ENCODE peak calls at places on chromosomes 1 and 21, in ten cellular contexts. S, Q, A, W, K, E, F, Y, D and P are unnamed samples. For H3K9me3, the result is how much of the 10 kb centered on the place peaks cover.

GRCh38 chr21:42360317-42360716 is 6.0 kb downstream of the TFF1 start:
- DNase-seq in S (no peak), Q (no peak), A (no peak), W (no peak), K (peak), E (no peak), F (no peak), Y (no peak), D (peak), P (no peak)

GRCh38 chr1:63775418-63776127 is 1.8 kb downstream of the ROR1 start:
- DNase-seq in S (no peak), Q (peak), A (peak), W (no peak), K (peak), E (no peak), F (no peak), Y (no peak), D (no peak), P (no peak)

GRCh38 chr1:204409111-204409510 is 2.5 kb downstream of the PPP1R15B start:
- DNase-seq in S (peak), Q (no peak), A (no peak), W (no peak), K (no peak), E (no peak), F (no peak), Y (no peak), D (no peak), P (no peak)

GRCh38 chr1:184150776-184151531 is 99.4 kb downstream of the TSEN15 start:
- DNase-seq in S (peak), Q (peak), A (no peak), W (peak), K (no peak), E (no peak), F (no peak), Y (no peak), D (no peak), P (no peak)

GRCh38 chr1:92567211-92567868 is 80.6 kb upstream of the GFI1 start:
- DNase-seq in S (peak), Q (peak), A (peak), W (no peak), K (no peak), E (no peak), F (no peak), Y (no peak), D (no peak), P (no peak)

GRCh38 chr1:157988002-157988401 is 5.4 kb upstream of the KIRREL1 start:
- DNase-seq in S (no peak), Q (no peak), A (no peak), W (no peak), K (no peak), E (no peak), F (no peak), Y (no peak), D (no peak), P (no peak)

GRCh38 chr1:181635108-181635507 is 151.8 kb downstream of the CACNA1E start:
- DNase-seq in S (no peak), Q (no peak), A (no peak), W (no peak), K (no peak), E (no peak), F (no peak), Y (no peak), D (no peak), P (no peak)

GRCh38 chr1:72586023-72586685 is 303.8 kb upstream of the NEGR1 start:
- DNase-seq in S (no peak), Q (no peak), A (no peak), W (no peak), K (no peak), E (no peak), F (no peak), Y (no peak), D (no peak), P (no peak)

GRCh38 chr1:119276558-119276957 is 92.0 kb upstream of the HAO2 start:
- DNase-seq in S (no peak), Q (no peak), A (peak), W (no peak), K (no peak), E (no peak), F (no peak), Y (no peak), D (no peak), P (no peak)

GRCh38 chr1:47409311-47410085 is 6.6 kb upstream of the FOXE3 start:
- DNase-seq in S (peak), Q (peak), A (peak), W (no peak), K (no peak), E (no peak), F (no peak), Y (no peak), D (no peak), P (no peak)

GRCh38 chr1:22711591-22712501 is 1.2 kb downstream of the EPHB2 start:
- DNase-seq in S (peak), Q (peak), A (no peak), W (no peak), K (no peak), E (no peak), F (no peak), Y (no peak), D (no peak), P (no peak)

GRCh38 chr1:171780583-171781166 is 785 bp upstream of the METTL13 start:
- DNase-seq in S (no peak), Q (no peak), A (no peak), W (no peak), K (no peak), E (no peak), F (no peak), Y (peak), D (no peak), P (no peak)

GRCh38 chr1:42259059-42259738 is 75.8 kb downstream of the FOXJ3 start:
- DNase-seq in S (peak), Q (peak), A (peak), W (no peak), K (no peak), E (no peak), F (no peak), Y (no peak), D (no peak), P (no peak)

GRCh38 chr21:36988536-36988935 is 18.0 kb upstream of the RIPPLY3 start:
- DNase-seq in S (no peak), Q (no peak), A (no peak), W (no peak), K (no peak), E (no peak), F (no peak), Y (no peak), D (no peak), P (no peak)

GRCh38 chr1:30781906-30782305 is 24.3 kb upstream of the LAPTM5 start:
- DNase-seq in S (no peak), Q (no peak), A (no peak), W (no peak), K (no peak), E (no peak), F (no peak), Y (no peak), D (no peak), P (no peak)

GRCh38 chr1:43143441-43143888 is 28.6 kb downstream of the EBNA1BP2 start:
- DNase-seq in S (no peak), Q (no peak), A (peak), W (no peak), K (peak), E (no peak), F (no peak), Y (no peak), D (peak), P (no peak)

GRCh38 chr21:45309069-45309521 is 21.4 kb upstream of the POFUT2 start:
- DNase-seq in S (peak), Q (peak), A (no peak), W (peak), K (peak), E (no peak), F (no peak), Y (no peak), D (no peak), P (no peak)

GRCh38 chr1:159121526-159121925 is 45.0 kb upstream of the AIM2 start:
- DNase-seq in S (no peak), Q (no peak), A (no peak), W (no peak), K (no peak), E (no peak), F (no peak), Y (no peak), D (no peak), P (no peak)

GRCh38 chr1:167196185-167196584 is 24.5 kb upstream of the POU2F1 start:
- DNase-seq in S (peak), Q (no peak), A (peak), W (no peak), K (no peak), E (no peak), F (no peak), Y (no peak), D (no peak), P (no peak)

GRCh38 chr1:85847356-85847755 is 139.1 kb upstream of the ZNHIT6 start:
- DNase-seq in S (peak), Q (no peak), A (no peak), W (no peak), K (no peak), E (no peak), F (no peak), Y (no peak), D (no peak), P (no peak)

GRCh38 chr1:172451002-172451443 is 7.2 kb upstream of the PIGC start:
- DNase-seq in S (peak), Q (peak), A (peak), W (no peak), K (no peak), E (no peak), F (no peak), Y (no peak), D (no peak), P (no peak)

GRCh38 chr1:172815740-172816139 is 156.8 kb downstream of the FASLG start:
- DNase-seq in S (peak), Q (peak), A (peak), W (no peak), K (no peak), E (no peak), F (no peak), Y (no peak), D (no peak), P (no peak)

GRCh38 chr1:54846301-54846700 is 40.7 kb downstream of the DHCR24 start:
- DNase-seq in S (no peak), Q (no peak), A (no peak), W (no peak), K (no peak), E (no peak), F (no peak), Y (no peak), D (no peak), P (no peak)

GRCh38 chr1:63799810-63800209 is 26.0 kb downstream of the ROR1 start:
- DNase-seq in S (peak), Q (peak), A (no peak), W (no peak), K (no peak), E (no peak), F (no peak), Y (no peak), D (no peak), P (no peak)

GRCh38 chr1:43747736-43748135 is 40.4 kb downstream of the ST3GAL3 start:
- DNase-seq in S (no peak), Q (peak), A (peak), W (no peak), K (no peak), E (no peak), F (no peak), Y (no peak), D (no peak), P (no peak)

GRCh38 chr1:15962671-15963362 is 13.1 kb downstream of the ZBTB17 start:
- DNase-seq in S (peak), Q (no peak), A (no peak), W (no peak), K (no peak), E (no peak), F (no peak), Y (no peak), D (no peak), P (no peak)

GRCh38 chr1:226643167-226643566 is 94.6 kb downstream of the STUM start:
- DNase-seq in S (peak), Q (peak), A (peak), W (peak), K (peak), E (no peak), F (peak), Y (no peak), D (peak), P (peak)

DNA sequence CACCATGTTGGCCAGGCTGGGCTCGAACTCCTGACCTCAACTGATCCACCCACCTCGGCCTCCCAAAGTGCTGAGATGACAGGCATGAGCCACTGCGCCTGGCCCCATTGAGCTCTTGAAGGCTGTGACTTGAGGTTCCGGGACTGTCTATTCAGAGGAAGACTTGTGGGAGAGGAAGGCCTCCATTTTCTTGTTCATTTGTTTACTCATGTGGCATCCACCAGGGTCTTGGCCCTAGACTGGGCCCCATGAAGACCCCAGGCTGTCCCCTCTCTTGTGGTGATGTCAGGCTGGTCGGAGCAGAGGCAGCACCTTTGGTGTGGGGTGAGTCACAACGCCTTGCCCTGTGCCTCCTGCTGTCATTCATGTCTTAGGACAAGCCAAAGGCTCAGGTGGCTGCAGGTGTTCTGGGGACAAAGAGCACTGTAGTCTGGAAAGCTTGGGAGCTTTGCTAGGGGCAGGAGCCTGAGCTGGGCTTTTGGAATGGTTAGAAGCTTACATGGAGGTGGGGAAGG is 224.6 kb upstream of the C1orf174 start:
- DNase-seq in S (no peak), Q (no peak), A (no peak), W (no peak), K (no peak), E (no peak), F (no peak), Y (no peak), D (no peak), P (no peak)
- H3K9me3 ChIP-seq in S (under half), Q (half or more), A (under half), W (under half), K (under half), E (under half), F (under half), Y (under half), D (under half), P (under half)

DNA sequence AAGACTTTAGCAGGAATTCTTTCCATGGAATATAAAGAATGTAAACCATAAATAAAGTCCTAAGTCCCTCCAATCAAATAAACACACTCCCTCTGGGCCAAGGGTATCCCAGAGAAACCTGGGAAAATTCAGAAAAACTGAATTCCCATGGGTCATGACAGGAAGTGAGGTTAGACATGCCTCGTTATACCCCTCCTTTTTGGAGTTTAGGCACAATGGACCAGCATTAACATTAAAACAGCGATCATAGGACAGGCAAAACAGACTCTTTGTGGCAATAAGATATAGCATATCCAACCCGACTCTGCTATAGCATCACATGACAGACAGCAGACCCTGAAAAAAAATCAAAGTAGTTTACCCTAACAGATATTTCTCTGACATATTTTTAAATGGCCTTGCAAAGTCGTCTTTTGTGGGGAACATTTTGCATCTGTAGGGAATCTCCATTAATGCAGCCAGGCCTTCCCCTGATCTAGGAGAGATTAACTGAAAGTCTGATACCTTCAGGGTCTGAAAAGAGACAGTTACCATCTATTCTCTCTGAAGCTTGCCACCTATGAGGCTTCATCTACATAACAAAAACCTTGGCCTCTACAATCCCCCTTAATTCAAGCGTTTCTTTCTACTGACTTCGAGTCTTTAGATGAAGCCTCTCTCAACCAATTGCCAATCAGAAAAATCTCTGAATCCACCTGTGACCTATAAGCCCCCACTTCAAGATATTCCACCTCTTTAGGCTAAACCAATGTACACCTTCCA is 143.0 kb upstream of the KCNK1 start:
- DNase-seq in S (no peak), Q (no peak), A (no peak), W (no peak), K (no peak), E (no peak), F (no peak), Y (no peak), D (no peak), P (no peak)
- H3K9me3 ChIP-seq in S (under half), Q (under half), A (under half), W (under half), K (under half), E (under half), F (under half), Y (under half), D (under half), P (under half)

GRCh38 chr1:152225678-152226077 is 1.7 kb upstream of the HRNR start:
- DNase-seq in S (no peak), Q (no peak), A (peak), W (no peak), K (no peak), E (no peak), F (no peak), Y (no peak), D (no peak), P (no peak)
- H3K9me3 ChIP-seq in S (under half), Q (under half), A (under half), W (under half), K (under half), E (under half), F (under half), Y (under half), D (under half), P (under half)

GRCh38 chr21:38227401-38227800 is 29.4 kb upstream of the KCNJ15 start:
- DNase-seq in S (no peak), Q (peak), A (peak), W (no peak), K (no peak), E (no peak), F (no peak), Y (no peak), D (no peak), P (no peak)

GRCh38 chr21:38221594-38221993 is 35.2 kb upstream of the KCNJ15 start:
- DNase-seq in S (no peak), Q (no peak), A (peak), W (no peak), K (no peak), E (no peak), F (no peak), Y (no peak), D (no peak), P (no peak)

GRCh38 chr21:38228115-38228514 is 28.7 kb upstream of the KCNJ15 start:
- DNase-seq in S (no peak), Q (no peak), A (peak), W (no peak), K (no peak), E (no peak), F (no peak), Y (no peak), D (no peak), P (no peak)

GRCh38 chr21:38220270-38220737 is 36.5 kb upstream of the KCNJ15 start:
- DNase-seq in S (no peak), Q (no peak), A (no peak), W (no peak), K (no peak), E (no peak), F (no peak), Y (no peak), D (no peak), P (no peak)

GRCh38 chr21:38223893-38224540 is 32.8 kb upstream of the KCNJ15 start:
- DNase-seq in S (peak), Q (peak), A (peak), W (no peak), K (peak), E (no peak), F (no peak), Y (no peak), D (peak), P (no peak)
- H3K9me3 ChIP-seq in S (under half), Q (under half), A (under half), W (half or more), K (under half), E (under half), F (half or more), Y (under half), D (under half), P (under half)

GRCh38 chr1:49397086-49397485 is 620.4 kb upstream of the BEND5 start:
- DNase-seq in S (no peak), Q (no peak), A (no peak), W (no peak), K (no peak), E (no peak), F (no peak), Y (no peak), D (no peak), P (no peak)
- H3K9me3 ChIP-seq in S (under half), Q (under half), A (under half), W (under half), K (under half), E (under half), F (under half), Y (under half), D (under half), P (under half)

GRCh38 chr1:227760377-227760776 is 25.1 kb downstream of the SNAP47 start:
- DNase-seq in S (no peak), Q (no peak), A (no peak), W (no peak), K (no peak), E (no peak), F (no peak), Y (no peak), D (no peak), P (no peak)
- H3K9me3 ChIP-seq in S (under half), Q (under half), A (under half), W (under half), K (under half), E (under half), F (under half), Y (under half), D (under half), P (under half)